ENCODE peak calls at places on chromosome 12, in nine cellular contexts. Y, E, S, O, F, X, M, T and P are unnamed samples.

GRCh38 chr12:98515368-98516183 is at the start of gene TMPO:
- DNase-seq in F (peak), T (peak), Y (peak), M (peak), O (peak), X (peak), E (peak), S (peak), P (peak)

GRCh38 chr12:67271976-67272375 is 2.8 kb downstream of the CAND1 start:
- DNase-seq in O (no peak), Y (no peak), S (no peak), F (peak), E (no peak), T (no peak), X (no peak), M (peak), P (no peak)

GRCh38 chr12:84913151-84913550 is 552 bp upstream of the SLC6A15 start:
- DNase-seq in E (no peak), T (no peak), M (peak), O (no peak), X (no peak), Y (no peak), F (no peak), S (peak), P (no peak)

GRCh38 chr12:89551747-89552146 is 25.9 kb upstream of the POC1B start:
- DNase-seq in O (no peak), M (no peak), Y (no peak), E (no peak), S (no peak), T (no peak), F (no peak), X (no peak), P (no peak)

GRCh38 chr12:75889214-75889613 is 142.4 kb downstream of the PHLDA1 start:
- DNase-seq in O (no peak), F (no peak), T (no peak), X (no peak), E (no peak), S (no peak), Y (no peak), M (no peak), P (no peak)

GRCh38 chr12:12282761-12283160 is 15.9 kb upstream of the LRP6 start:
- DNase-seq in O (no peak), M (peak), X (no peak), Y (no peak), S (no peak), T (no peak), F (peak), E (no peak), P (no peak)

GRCh38 chr12:111457577-111457976 is 51.9 kb downstream of the SH2B3 start:
- DNase-seq in E (no peak), O (no peak), M (no peak), F (no peak), T (no peak), Y (no peak), X (no peak), S (no peak), P (no peak)

GRCh38 chr12:57368349-57369095 is 62.3 kb downstream of the R3HDM2 start:
- DNase-seq in X (no peak), E (no peak), T (no peak), M (peak), O (no peak), F (peak), S (no peak), Y (no peak), P (no peak)

GRCh38 chr12:19575307-19576243 is 136.3 kb downstream of the AEBP2 start:
- DNase-seq in X (no peak), T (peak), Y (no peak), O (no peak), F (peak), E (no peak), S (peak), M (peak), P (no peak)

GRCh38 chr12:129081755-129082250 is 228.5 kb downstream of the GLT1D1 start:
- DNase-seq in F (no peak), X (no peak), M (no peak), O (no peak), E (no peak), Y (no peak), T (no peak), S (no peak), P (no peak)

GRCh38 chr12:96078281-96078761 is 42.9 kb upstream of the LTA4H start:
- DNase-seq in E (peak), F (no peak), X (no peak), T (peak), Y (no peak), M (no peak), S (no peak), O (no peak), P (no peak)

GRCh38 chr12:51181558-51181957 is 8.6 kb upstream of the TFCP2 start:
- DNase-seq in X (no peak), E (no peak), Y (no peak), F (no peak), S (no peak), M (no peak), T (no peak), O (no peak), P (no peak)

GRCh38 chr12:128078311-128078851 is 188.6 kb upstream of the TMEM132C start:
- DNase-seq in T (no peak), S (no peak), O (no peak), X (no peak), Y (no peak), E (no peak), M (no peak), F (peak), P (no peak)

GRCh38 chr12:131035268-131035681 is 81.6 kb downstream of the ADGRD1 start:
- DNase-seq in X (no peak), O (no peak), E (peak), S (no peak), T (peak), M (no peak), Y (peak), F (no peak), P (peak)

GRCh38 chr12:59182191-59182590 is 261.9 kb upstream of the LRIG3 start:
- DNase-seq in T (no peak), X (no peak), S (no peak), E (no peak), O (no peak), Y (peak), M (peak), F (no peak), P (peak)

GRCh38 chr12:93146278-93146939 is 217.3 kb upstream of the EEA1 start:
- DNase-seq in T (no peak), S (no peak), E (peak), O (no peak), X (no peak), M (peak), F (peak), Y (no peak), P (no peak)

GRCh38 chr12:90015228-90015627 is 306.6 kb upstream of the ATP2B1 start:
- DNase-seq in Y (no peak), E (no peak), M (peak), O (no peak), S (no peak), F (peak), X (no peak), T (no peak), P (no peak)

GRCh38 chr12:109423392-109423791 is 53.7 kb downstream of the KCTD10 start:
- DNase-seq in T (no peak), S (no peak), M (no peak), X (no peak), Y (no peak), E (no peak), F (no peak), O (no peak), P (no peak)

GRCh38 chr12:107236824-107237467 is 143.6 kb upstream of the CRY1 start:
- DNase-seq in Y (no peak), F (peak), T (no peak), E (no peak), O (peak), M (no peak), X (no peak), S (no peak), P (no peak)

GRCh38 chr12:122031342-122032216 is 9.9 kb downstream of the BCL7A start:
- DNase-seq in T (no peak), Y (peak), M (peak), F (no peak), E (no peak), O (no peak), S (peak), X (no peak), P (peak)

GRCh38 chr12:12506541-12506940 is 56.1 kb downstream of the DUSP16 start:
- DNase-seq in M (peak), O (peak), T (no peak), E (no peak), X (no peak), S (peak), F (peak), Y (no peak), P (no peak)

GRCh38 chr12:91225316-91225715 is 42.7 kb upstream of the DCN start:
- DNase-seq in E (no peak), M (peak), Y (no peak), O (no peak), T (no peak), X (no peak), F (peak), S (no peak), P (no peak)

DNA sequence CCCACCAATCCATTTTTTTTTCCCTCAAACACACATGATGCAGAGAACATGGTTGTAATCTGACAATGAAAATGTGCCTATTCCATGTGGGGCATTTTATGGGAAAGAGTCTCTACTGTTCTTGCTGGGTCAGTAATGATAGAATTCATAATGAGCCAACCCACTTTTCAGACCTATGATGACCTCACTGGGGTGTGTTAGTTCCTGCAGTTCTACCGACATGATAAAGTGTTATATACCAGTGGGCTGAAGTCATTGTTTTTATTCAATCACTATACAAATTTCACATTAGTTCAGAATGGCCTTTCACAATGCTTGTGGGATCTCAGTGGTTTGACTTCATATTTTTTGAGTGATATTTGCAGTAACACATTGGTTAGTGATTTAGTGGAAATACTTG is 47.5 kb downstream of the PPFIBP1 start:
- DNase-seq in O (no peak), F (peak), T (no peak), Y (no peak), M (peak), X (no peak), E (no peak), S (no peak), P (no peak)
- TF ChIP-seq CTCF in O (no peak), F (no peak), T (no peak), Y (no peak), M (no peak), X (no peak), E (no peak), S (no peak), P (no peak)

GRCh38 chr12:55955800-55956508 is 9.9 kb downstream of the PMEL start:
- DNase-seq in E (no peak), X (no peak), S (peak), O (no peak), T (peak), M (peak), F (peak), Y (no peak), P (no peak)
- TF ChIP-seq CTCF in E (no peak), X (no peak), S (no peak), O (peak), T (no peak), M (peak), F (peak), Y (no peak), P (no peak)

GRCh38 chr12:18281941-18282340 is 20.6 kb downstream of the PIK3C2G start:
- DNase-seq in S (no peak), X (no peak), Y (no peak), F (no peak), M (peak), O (no peak), E (no peak), T (no peak), P (no peak)
- TF ChIP-seq CTCF in S (no peak), X (no peak), Y (no peak), F (no peak), M (no peak), O (no peak), E (no peak), T (no peak), P (no peak)

GRCh38 chr12:31589896-31590729 is 823 bp downstream of the DENND5B start:
- DNase-seq in M (peak), X (peak), T (peak), O (no peak), Y (peak), S (peak), E (peak), F (peak), P (peak)
- TF ChIP-seq CTCF in M (no peak), X (no peak), T (no peak), O (no peak), Y (no peak), S (no peak), E (no peak), F (no peak), P (no peak)

GRCh38 chr12:125360540-125360939 is 295.3 kb downstream of the AACS start:
- DNase-seq in F (no peak), E (no peak), M (no peak), X (no peak), Y (no peak), O (no peak), S (no peak), T (no peak), P (no peak)
- TF ChIP-seq CTCF in F (no peak), E (no peak), M (no peak), X (no peak), Y (no peak), O (no peak), S (no peak), T (no peak), P (no peak)

DNA sequence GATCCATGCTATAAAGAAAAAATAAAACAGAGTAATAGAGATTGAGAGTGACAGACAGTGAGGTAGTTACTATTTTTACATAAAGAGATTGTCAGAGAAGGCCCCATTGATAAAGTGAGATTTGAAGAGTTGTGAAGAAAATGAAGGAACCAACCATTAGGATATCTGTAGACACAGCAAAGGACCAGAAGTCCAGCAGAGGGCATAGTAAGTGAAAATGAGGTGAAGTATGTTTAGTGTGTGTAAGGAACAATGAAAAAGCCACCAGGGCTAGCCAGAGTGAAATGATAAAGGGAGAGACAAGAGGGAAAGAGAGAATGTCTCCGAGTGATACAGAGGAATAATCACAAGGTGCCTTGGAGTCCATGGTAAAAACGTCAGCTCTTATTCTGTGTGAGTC is 411.0 kb downstream of the NELL2 start:
- DNase-seq in Y (no peak), M (no peak), O (no peak), X (no peak), T (no peak), E (no peak), F (no peak), S (no peak), P (no peak)
- TF ChIP-seq CTCF in Y (no peak), M (no peak), O (peak), X (no peak), T (no peak), E (no peak), F (no peak), S (no peak), P (no peak)

DNA sequence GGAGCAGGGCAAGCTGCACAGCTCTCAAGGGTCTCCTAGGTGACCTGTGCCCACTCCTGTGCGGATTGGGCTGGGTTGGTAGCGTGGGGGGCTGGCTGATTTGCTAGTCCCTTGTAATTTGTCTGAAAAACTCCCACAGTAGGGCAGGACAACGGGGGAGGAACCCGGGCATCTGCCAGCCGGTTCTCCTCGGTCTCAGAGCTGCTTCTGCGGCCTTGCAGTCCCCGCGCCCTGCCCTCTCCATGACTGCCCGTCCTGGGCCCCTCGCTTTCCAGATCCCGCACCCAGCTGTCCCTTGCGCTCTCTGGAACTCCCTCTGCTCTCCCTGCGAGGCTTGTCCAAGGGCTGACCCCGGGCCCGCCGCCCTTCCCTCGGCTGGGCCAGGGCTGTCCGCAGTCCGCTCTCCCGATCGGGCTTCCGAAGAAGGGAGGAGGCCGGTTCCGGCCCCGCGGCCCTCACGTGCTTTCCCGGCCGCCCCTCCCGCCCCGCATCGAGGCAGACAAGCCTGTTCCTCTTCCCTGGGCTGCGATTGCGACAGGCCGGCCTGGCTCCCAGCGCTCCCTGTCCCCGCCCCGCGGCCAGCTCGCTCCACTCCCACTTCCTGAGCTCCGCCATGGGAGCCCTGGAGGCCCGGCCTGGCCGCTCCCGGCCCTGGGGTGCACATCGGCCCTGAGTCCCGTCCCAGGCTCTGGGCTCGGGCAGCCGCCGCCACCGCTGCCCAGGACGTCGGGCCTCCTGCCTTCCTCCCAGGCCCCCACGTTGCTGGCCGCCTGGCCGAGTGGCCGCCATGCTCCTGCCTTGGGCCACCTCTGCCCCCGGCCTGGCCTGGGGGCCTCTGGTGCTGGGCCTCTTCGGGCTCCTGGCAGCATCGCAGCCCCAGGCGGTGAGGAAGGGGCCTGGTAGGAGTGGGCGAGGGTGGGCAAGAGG is at the start of gene LTBR:
- DNase-seq in M (peak), F (peak), O (peak), Y (peak), S (peak), T (peak), E (peak), X (peak), P (peak)
- TF ChIP-seq CTCF in M (no peak), F (peak), O (peak), Y (no peak), S (no peak), T (peak), E (peak), X (no peak), P (no peak)

GRCh38 chr12:102851246-102851645 is 65.8 kb downstream of the PAH start:
- DNase-seq in M (no peak), T (no peak), F (no peak), S (no peak), Y (no peak), E (no peak), O (no peak), X (no peak), P (no peak)

GRCh38 chr12:102847131-102847530 is 69.9 kb downstream of the PAH start:
- DNase-seq in Y (no peak), M (no peak), X (no peak), S (no peak), T (no peak), E (no peak), O (no peak), F (peak), P (no peak)

GRCh38 chr12:102849722-102850447 is 67.2 kb downstream of the PAH start:
- DNase-seq in Y (no peak), F (no peak), E (no peak), O (no peak), T (no peak), S (no peak), X (no peak), M (no peak), P (no peak)

GRCh38 chr12:102848832-102849231 is 68.2 kb downstream of the PAH start:
- DNase-seq in E (no peak), S (no peak), F (no peak), M (no peak), Y (no peak), T (no peak), X (no peak), O (no peak), P (no peak)
- TF ChIP-seq CTCF in E (no peak), S (no peak), F (no peak), M (no peak), Y (no peak), T (no peak), X (no peak), O (no peak), P (no peak)